ENCODE peak calls at places on chromosomes 4 and X, in seven cellular contexts. Z, Y, A, X, J, H and B are unnamed samples.

GRCh38 chr4:23906839-23907238 is 17.0 kb upstream of the PPARGC1A start:
- DNase-seq in X (no peak), J (no peak), Y (no peak), Z (no peak), A (no peak), H (no peak), B (no peak)

GRCh38 chr4:90159193-90159592 is 32.0 kb downstream of the CCSER1 start:
- DNase-seq in H (no peak), A (no peak), J (no peak), Z (no peak), Y (no peak), X (no peak), B (no peak)

GRCh38 chr4:109973529-109973905 is 60.8 kb downstream of the EGF start:
- DNase-seq in A (no peak), H (no peak), X (no peak), Y (no peak), J (no peak), Z (no peak), B (no peak)

GRCh38 chr4:38150766-38151165 is 190.6 kb downstream of the PTTG2 start:
- DNase-seq in Y (no peak), J (no peak), X (no peak), Z (no peak), A (no peak), H (no peak), B (no peak)

GRCh38 chr4:26183017-26183416 is 137.8 kb upstream of the RBPJ start:
- DNase-seq in Z (no peak), H (no peak), X (no peak), Y (no peak), J (no peak), A (no peak), B (no peak)

GRCh38 chr4:5730993-5731975 is 20.3 kb downstream of the EVC start:
- DNase-seq in H (no peak), Z (no peak), J (no peak), Y (no peak), X (no peak), A (no peak), B (no peak)

GRCh38 chr4:40349561-40350198 is 14.5 kb downstream of the CHRNA9 start:
- DNase-seq in X (no peak), J (no peak), A (no peak), Z (no peak), Y (no peak), H (no peak), B (no peak)

GRCh38 chrX:130106071-130106470 is 4.2 kb downstream of the ELF4 start:
- DNase-seq in Y (no peak), Z (no peak), A (no peak), X (no peak), H (no peak), J (no peak), B (no peak)

GRCh38 chr4:94577136-94577535 is 125.4 kb downstream of the PDLIM5 start:
- DNase-seq in J (no peak), Z (no peak), Y (peak), H (no peak), A (no peak), X (no peak), B (peak)